ENCODE peak calls at places on chromosomes 4 and X, in five cellular contexts. One of them, this sample, is unnamed.

GRCh38 chrX:9739130-9739529 is 26.5 kb downstream of the GPR143 start:
- DNase-seq in lower lobe of right lung: no peak
- DNase-seq in A549: no peak
- DNase-seq in fibroblast of pulmonary artery: no peak
- DNase-seq in astrocyte: no peak
- DNase-seq in this sample: no peak

GRCh38 chr4:151652841-151653547 is 107.8 kb downstream of the GATB start:
- DNase-seq in A549: no peak
- DNase-seq in fibroblast of pulmonary artery: no peak
- DNase-seq in astrocyte: no peak
- DNase-seq in lower lobe of right lung: no peak
- DNase-seq in this sample: peak

GRCh38 chr4:79209822-79210635 is 115.8 kb downstream of the NAA11 start:
- DNase-seq in fibroblast of pulmonary artery: peak
- DNase-seq in lower lobe of right lung: no peak
- DNase-seq in A549: no peak
- DNase-seq in astrocyte: no peak
- DNase-seq in this sample: no peak

GRCh38 chrX:1385824-1386223 is 6.1 kb downstream of the SLC25A6 start:
- DNase-seq in fibroblast of pulmonary artery: no peak
- DNase-seq in astrocyte: no peak
- DNase-seq in A549: no peak
- DNase-seq in lower lobe of right lung: peak
- DNase-seq in this sample: no peak

GRCh38 chr4:136025540-136025939 is 1506.8 kb downstream of the PCDH18 start:
- DNase-seq in lower lobe of right lung: no peak
- DNase-seq in astrocyte: no peak
- DNase-seq in fibroblast of pulmonary artery: no peak
- DNase-seq in A549: no peak
- DNase-seq in this sample: no peak

GRCh38 chr4:86972997-86973396 is 38.2 kb downstream of the AFF1 start:
- DNase-seq in lower lobe of right lung: peak
- DNase-seq in astrocyte: no peak
- DNase-seq in A549: no peak
- DNase-seq in fibroblast of pulmonary artery: no peak
- DNase-seq in this sample: no peak

GRCh38 chr4:76463568-76463967 is 28.5 kb downstream of the SHROOM3 start:
- DNase-seq in fibroblast of pulmonary artery: no peak
- DNase-seq in A549: no peak
- DNase-seq in lower lobe of right lung: no peak
- DNase-seq in astrocyte: no peak
- DNase-seq in this sample: no peak

GRCh38 chr4:112978691-112979472 is 70.6 kb upstream of the ANK2 start:
- DNase-seq in fibroblast of pulmonary artery: peak
- DNase-seq in lower lobe of right lung: no peak
- DNase-seq in A549: no peak
- DNase-seq in astrocyte: peak
- DNase-seq in this sample: peak

GRCh38 chr4:112234952-112235609 is 3.5 kb downstream of the AP1AR start:
- DNase-seq in astrocyte: peak
- DNase-seq in fibroblast of pulmonary artery: peak
- DNase-seq in A549: peak
- DNase-seq in lower lobe of right lung: no peak
- DNase-seq in this sample: peak

GRCh38 chr4:26141916-26142638 is 178.7 kb upstream of the RBPJ start:
- DNase-seq in fibroblast of pulmonary artery: peak
- DNase-seq in lower lobe of right lung: no peak
- DNase-seq in A549: no peak
- DNase-seq in astrocyte: no peak
- DNase-seq in this sample: peak

GRCh38 chr4:65311120-65311519 is 359.2 kb downstream of the EPHA5 start:
- DNase-seq in A549: no peak
- DNase-seq in astrocyte: no peak
- DNase-seq in lower lobe of right lung: no peak
- DNase-seq in fibroblast of pulmonary artery: no peak
- DNase-seq in this sample: no peak

GRCh38 chrX:54208531-54208930 is 25.5 kb upstream of the FAM120C start:
- DNase-seq in astrocyte: peak
- DNase-seq in fibroblast of pulmonary artery: peak
- DNase-seq in A549: no peak
- DNase-seq in lower lobe of right lung: no peak
- DNase-seq in this sample: peak

GRCh38 chrX:148538582-148538981 is 38.2 kb downstream of the AFF2 start:
- DNase-seq in A549: no peak
- DNase-seq in astrocyte: no peak
- DNase-seq in fibroblast of pulmonary artery: no peak
- DNase-seq in lower lobe of right lung: no peak
- DNase-seq in this sample: no peak

GRCh38 chr4:147717878-147718277 is 14.0 kb upstream of the ARHGAP10 start:
- DNase-seq in lower lobe of right lung: no peak
- DNase-seq in fibroblast of pulmonary artery: no peak
- DNase-seq in astrocyte: no peak
- DNase-seq in A549: no peak
- DNase-seq in this sample: no peak

GRCh38 chr4:124748965-124749364 is 36.4 kb upstream of the ANKRD50 start:
- DNase-seq in A549: no peak
- DNase-seq in lower lobe of right lung: no peak
- DNase-seq in fibroblast of pulmonary artery: no peak
- DNase-seq in astrocyte: no peak
- DNase-seq in this sample: no peak

GRCh38 chr4:93828830-93829530 is 427 bp downstream of the ATOH1 start:
- DNase-seq in A549: no peak
- DNase-seq in astrocyte: no peak
- DNase-seq in lower lobe of right lung: peak
- DNase-seq in fibroblast of pulmonary artery: no peak
- DNase-seq in this sample: no peak

GRCh38 chrX:16687514-16687913 is 25.0 kb downstream of the CTPS2 start:
- DNase-seq in astrocyte: peak
- DNase-seq in A549: no peak
- DNase-seq in lower lobe of right lung: no peak
- DNase-seq in fibroblast of pulmonary artery: no peak
- DNase-seq in this sample: no peak

GRCh38 chr4:31199644-31200043 is 479.5 kb downstream of the PCDH7 start:
- DNase-seq in lower lobe of right lung: no peak
- DNase-seq in fibroblast of pulmonary artery: no peak
- DNase-seq in astrocyte: no peak
- DNase-seq in A549: no peak
- DNase-seq in this sample: no peak

GRCh38 chr4:86554641-86555040 is 39.5 kb upstream of the PTPN13 start:
- DNase-seq in fibroblast of pulmonary artery: no peak
- DNase-seq in lower lobe of right lung: no peak
- DNase-seq in A549: no peak
- DNase-seq in astrocyte: no peak
- DNase-seq in this sample: peak

GRCh38 chrX:153688900-153689590 is 1.3 kb downstream of the SLC6A8 start:
- DNase-seq in astrocyte: no peak
- DNase-seq in fibroblast of pulmonary artery: peak
- DNase-seq in A549: no peak
- DNase-seq in lower lobe of right lung: no peak
- DNase-seq in this sample: no peak

GRCh38 chrX:15838017-15838416 is 16.6 kb downstream of the AP1S2 start:
- DNase-seq in fibroblast of pulmonary artery: no peak
- DNase-seq in astrocyte: no peak
- DNase-seq in A549: peak
- DNase-seq in lower lobe of right lung: no peak
- DNase-seq in this sample: no peak

GRCh38 chr4:95085118-95085833 is 327.5 kb downstream of the BMPR1B start:
- DNase-seq in astrocyte: no peak
- DNase-seq in fibroblast of pulmonary artery: no peak
- DNase-seq in A549: peak
- DNase-seq in lower lobe of right lung: no peak
- DNase-seq in this sample: no peak

GRCh38 chr4:128663325-128663724 is 146.2 kb upstream of the JADE1 start:
- DNase-seq in lower lobe of right lung: no peak
- DNase-seq in fibroblast of pulmonary artery: no peak
- DNase-seq in A549: no peak
- DNase-seq in astrocyte: no peak
- DNase-seq in this sample: no peak

GRCh38 chr4:139767585-139767984 is 102.0 kb downstream of the MGST2 start:
- DNase-seq in astrocyte: no peak
- DNase-seq in fibroblast of pulmonary artery: no peak
- DNase-seq in A549: no peak
- DNase-seq in lower lobe of right lung: no peak
- DNase-seq in this sample: no peak

GRCh38 chr4:139769355-139769754 is 103.7 kb downstream of the MGST2 start:
- DNase-seq in astrocyte: no peak
- DNase-seq in A549: no peak
- DNase-seq in lower lobe of right lung: no peak
- DNase-seq in fibroblast of pulmonary artery: no peak
- DNase-seq in this sample: no peak

GRCh38 chr4:139768366-139768765 is 102.7 kb downstream of the MGST2 start:
- DNase-seq in lower lobe of right lung: no peak
- DNase-seq in A549: no peak
- DNase-seq in fibroblast of pulmonary artery: no peak
- DNase-seq in astrocyte: no peak
- DNase-seq in this sample: no peak

GRCh38 chr4:139770361-139770760 is 104.7 kb downstream of the MGST2 start:
- DNase-seq in A549: peak
- DNase-seq in astrocyte: no peak
- DNase-seq in fibroblast of pulmonary artery: no peak
- DNase-seq in lower lobe of right lung: no peak
- DNase-seq in this sample: no peak

GRCh38 chr4:139768913-139769312 is 103.3 kb downstream of the MGST2 start:
- DNase-seq in lower lobe of right lung: no peak
- DNase-seq in astrocyte: no peak
- DNase-seq in fibroblast of pulmonary artery: no peak
- DNase-seq in A549: peak
- DNase-seq in this sample: peak
- TF ChIP-seq CTCF in lower lobe of right lung: peak
- TF ChIP-seq CTCF in astrocyte: no peak
- TF ChIP-seq CTCF in fibroblast of pulmonary artery: peak
- TF ChIP-seq CTCF in A549: no peak
- TF ChIP-seq CTCF in this sample: peak

GRCh38 chrX:152639426-152639825 is 1.7 kb downstream of the GABRQ start:
- DNase-seq in A549: no peak
- DNase-seq in astrocyte: no peak
- DNase-seq in lower lobe of right lung: no peak
- DNase-seq in fibroblast of pulmonary artery: no peak
- DNase-seq in this sample: no peak

GRCh38 chrX:152642931-152643525 is 5.3 kb downstream of the GABRQ start:
- DNase-seq in astrocyte: no peak
- DNase-seq in A549: no peak
- DNase-seq in fibroblast of pulmonary artery: no peak
- DNase-seq in lower lobe of right lung: no peak
- DNase-seq in this sample: no peak

GRCh38 chrX:152641996-152642395 is 4.3 kb downstream of the GABRQ start:
- DNase-seq in fibroblast of pulmonary artery: peak
- DNase-seq in lower lobe of right lung: no peak
- DNase-seq in astrocyte: no peak
- DNase-seq in A549: peak
- DNase-seq in this sample: peak

GRCh38 chrX:152640039-152640818 is 2.5 kb downstream of the GABRQ start:
- DNase-seq in A549: no peak
- DNase-seq in astrocyte: peak
- DNase-seq in fibroblast of pulmonary artery: no peak
- DNase-seq in lower lobe of right lung: no peak
- DNase-seq in this sample: peak

DNA sequence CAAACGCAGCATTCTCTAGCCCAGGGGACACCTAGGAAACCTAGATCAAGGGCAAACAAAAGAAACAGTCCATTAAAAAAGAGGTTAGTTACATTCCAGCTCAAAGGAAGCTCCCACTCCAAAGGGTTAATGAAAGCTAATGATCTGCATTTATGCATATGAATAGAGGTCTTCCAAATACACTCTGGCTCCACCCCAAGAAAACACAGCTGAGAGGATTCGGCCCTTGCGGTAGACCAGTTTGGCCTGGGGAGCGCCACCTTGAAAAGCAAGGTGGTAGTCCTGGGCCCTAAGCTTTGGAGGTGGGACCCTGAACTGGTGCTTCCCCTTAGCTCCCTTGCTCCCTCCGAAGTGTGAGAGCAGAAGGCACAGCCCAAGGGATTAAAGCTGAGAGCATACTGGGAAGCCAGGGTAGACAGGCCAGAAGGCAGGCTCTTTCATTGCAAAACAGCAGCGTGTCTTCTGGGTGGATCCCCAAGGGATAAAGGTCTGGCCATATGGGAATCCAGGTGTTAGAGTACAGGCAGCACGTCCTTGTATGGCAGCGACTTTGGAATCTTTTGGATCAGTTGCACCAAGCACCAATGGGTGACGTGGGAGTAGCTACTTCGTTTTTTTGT is 3.7 kb downstream of the GABRQ start:
- DNase-seq in A549: no peak
- DNase-seq in astrocyte: no peak
- DNase-seq in lower lobe of right lung: no peak
- DNase-seq in fibroblast of pulmonary artery: no peak
- DNase-seq in this sample: no peak
- H3K4me3 ChIP-seq in A549: no peak
- H3K4me3 ChIP-seq in astrocyte: no peak
- H3K4me3 ChIP-seq in lower lobe of right lung: no peak
- H3K4me3 ChIP-seq in fibroblast of pulmonary artery: no peak
- H3K4me3 ChIP-seq in this sample: no peak

DNA sequence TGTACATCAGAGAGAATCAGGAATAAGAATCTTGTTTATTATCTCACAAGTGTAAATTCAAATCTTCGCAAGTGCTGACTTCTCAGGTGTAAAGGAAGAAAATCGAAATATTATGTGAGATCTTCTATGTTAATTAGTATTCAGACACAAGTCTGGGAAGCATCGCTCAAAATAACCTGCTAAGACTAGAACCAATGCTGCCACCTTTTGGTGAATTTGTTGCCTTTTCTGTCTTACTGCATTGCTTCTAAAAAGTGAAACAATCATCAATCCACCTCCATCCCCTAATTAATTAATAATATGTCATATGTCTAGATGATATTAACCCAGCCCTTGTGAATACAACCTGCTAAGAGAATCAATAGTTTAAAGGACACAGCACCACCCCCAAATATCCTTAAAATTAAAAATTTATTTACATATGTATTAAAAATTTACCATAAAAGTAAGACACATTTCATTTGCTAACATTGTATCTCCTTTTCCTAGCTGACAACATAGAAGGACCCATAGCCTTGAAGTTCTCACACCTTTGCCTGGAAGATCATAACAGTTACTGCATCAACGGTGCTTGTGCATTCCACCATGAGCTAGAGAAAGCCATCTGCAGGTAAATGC is 3.5 kb downstream of the EPGN start:
- DNase-seq in A549: peak
- DNase-seq in astrocyte: peak
- DNase-seq in lower lobe of right lung: no peak
- DNase-seq in fibroblast of pulmonary artery: peak
- DNase-seq in this sample: peak
- TF ChIP-seq CTCF in A549: peak
- TF ChIP-seq CTCF in astrocyte: peak
- TF ChIP-seq CTCF in lower lobe of right lung: peak
- TF ChIP-seq CTCF in fibroblast of pulmonary artery: peak
- TF ChIP-seq CTCF in this sample: peak

DNA sequence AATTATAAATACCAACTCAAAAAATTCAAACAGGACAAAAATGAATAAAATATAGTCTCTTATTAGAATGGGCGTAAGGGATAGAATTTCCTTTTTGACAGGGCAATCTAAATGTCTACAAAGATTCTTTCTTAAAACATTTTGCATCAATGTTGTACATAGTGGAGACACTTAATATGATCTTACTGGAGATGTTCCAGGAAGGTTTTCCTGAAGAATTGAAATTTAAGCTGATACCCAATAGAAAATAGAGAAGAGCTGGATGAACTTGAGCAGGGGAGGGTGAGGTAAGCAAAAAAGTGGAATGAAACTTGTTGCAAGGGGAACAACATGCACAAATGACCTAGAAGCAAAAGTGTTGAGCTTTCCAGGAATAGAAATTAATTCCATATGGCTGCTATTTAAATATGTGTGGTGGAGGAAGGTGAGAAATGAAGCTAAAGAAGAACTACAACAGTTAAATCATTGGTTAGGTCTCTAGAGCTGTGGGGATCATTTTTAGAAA is 19.7 kb downstream of the SLAIN2 start:
- DNase-seq in A549: no peak
- DNase-seq in astrocyte: peak
- DNase-seq in lower lobe of right lung: no peak
- DNase-seq in fibroblast of pulmonary artery: no peak
- DNase-seq in this sample: peak
- H3K4me3 ChIP-seq in A549: no peak
- H3K4me3 ChIP-seq in astrocyte: no peak
- H3K4me3 ChIP-seq in lower lobe of right lung: no peak
- H3K4me3 ChIP-seq in fibroblast of pulmonary artery: no peak
- H3K4me3 ChIP-seq in this sample: no peak